ENCODE peak calls at places on chromosome 12, in ten cellular contexts. G, V, B, X, S, K, D, P, I and C are unnamed samples. For H3K4me1 and H3K36me3, the result is how much of the 10 kb centered on the place peaks cover.

GRCh38 chr12:89464974-89465592 is 59.5 kb downstream of the GALNT4 start:
- DNase-seq in G (no peak), V (no peak), B (no peak), X (peak), S (no peak), K (no peak), D (no peak), P (no peak), I (no peak), C (no peak)

GRCh38 chr12:2876431-2877046 is 435 bp downstream of the FOXM1 start:
- DNase-seq in G (no peak), V (no peak), B (peak), X (peak), S (no peak), K (no peak), D (peak), P (no peak), I (peak), C (no peak)

GRCh38 chr12:6092784-6093722 is 31.4 kb downstream of the VWF start:
- DNase-seq in G (no peak), V (peak), B (peak), X (peak), S (no peak), K (no peak), D (peak), P (peak), I (no peak), C (no peak)

GRCh38 chr12:109671482-109671881 is 42.1 kb upstream of the FAM222A start:
- DNase-seq in G (no peak), V (no peak), B (no peak), X (no peak), S (no peak), K (no peak), D (no peak), P (no peak), I (no peak), C (no peak)

GRCh38 chr12:110670161-110670701 is 18.7 kb downstream of the HVCN1 start:
- DNase-seq in G (no peak), V (no peak), B (no peak), X (no peak), S (no peak), K (no peak), D (no peak), P (no peak), I (no peak), C (no peak)

GRCh38 chr12:54415223-54415929 is 3.7 kb downstream of the ITGA5 start:
- DNase-seq in G (no peak), V (no peak), B (no peak), X (no peak), S (no peak), K (no peak), D (no peak), P (peak), I (no peak), C (no peak)

GRCh38 chr12:49673446-49674317 is 33.5 kb downstream of the FMNL3 start:
- DNase-seq in G (peak), V (peak), B (no peak), X (peak), S (peak), K (no peak), D (peak), P (peak), I (no peak), C (no peak)

GRCh38 chr12:67052981-67053380 is 216.2 kb upstream of the CAND1 start:
- DNase-seq in G (no peak), V (no peak), B (no peak), X (peak), S (no peak), K (no peak), D (peak), P (no peak), I (no peak), C (no peak)

GRCh38 chr12:28583771-28584261 is 393.6 kb downstream of the CCDC91 start:
- DNase-seq in G (no peak), V (no peak), B (no peak), X (peak), S (no peak), K (no peak), D (peak), P (no peak), I (peak), C (no peak)

GRCh38 chr12:95319694-95320331 is 102.2 kb downstream of the VEZT start:
- DNase-seq in G (no peak), V (no peak), B (no peak), X (peak), S (no peak), K (no peak), D (no peak), P (no peak), I (no peak), C (no peak)

GRCh38 chr12:130981156-130981789 is 27.6 kb downstream of the ADGRD1 start:
- DNase-seq in G (no peak), V (no peak), B (no peak), X (no peak), S (no peak), K (no peak), D (peak), P (no peak), I (no peak), C (no peak)
- H3K4me1 ChIP-seq in G (under half), V (under half), B (under half), X (under half), S (half or more), K (under half), D (under half), P (under half), I (under half), C (under half)

GRCh38 chr12:111803851-111804250 is 37.1 kb downstream of the ALDH2 start:
- DNase-seq in G (no peak), V (no peak), B (no peak), X (no peak), S (no peak), K (no peak), D (no peak), P (no peak), I (no peak), C (no peak)

GRCh38 chr12:111803038-111803626 is 36.4 kb downstream of the ALDH2 start:
- DNase-seq in G (no peak), V (no peak), B (no peak), X (no peak), S (no peak), K (no peak), D (no peak), P (no peak), I (no peak), C (no peak)

GRCh38 chr12:111798182-111798581 is 31.4 kb downstream of the ALDH2 start:
- DNase-seq in G (no peak), V (no peak), B (no peak), X (no peak), S (no peak), K (no peak), D (no peak), P (no peak), I (no peak), C (no peak)

DNA sequence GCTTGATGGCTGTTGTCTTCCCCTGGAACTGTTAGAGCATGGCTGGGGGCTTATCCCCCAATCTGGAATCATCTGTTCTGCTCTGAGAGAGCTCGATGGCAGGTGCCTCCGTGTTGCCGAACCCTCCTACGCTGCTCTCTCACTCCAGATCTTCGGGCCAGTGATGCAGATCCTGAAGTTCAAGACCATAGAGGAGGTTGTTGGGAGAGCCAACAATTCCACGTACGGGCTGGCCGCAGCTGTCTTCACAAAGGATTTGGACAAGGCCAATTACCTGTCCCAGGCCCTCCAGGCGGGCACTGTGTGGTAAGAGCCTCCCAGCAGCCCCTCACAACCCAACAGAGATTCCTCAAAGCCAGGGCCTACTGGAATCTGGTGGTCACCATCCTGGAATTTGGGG is 33.0 kb downstream of the ALDH2 start:
- DNase-seq in G (no peak), V (no peak), B (no peak), X (no peak), S (no peak), K (no peak), D (no peak), P (no peak), I (no peak), C (no peak)
- H3K36me3 ChIP-seq in G (under half), V (under half), B (under half), X (under half), S (half or more), K (under half), D (under half), P (under half), I (under half), C (under half)

DNA sequence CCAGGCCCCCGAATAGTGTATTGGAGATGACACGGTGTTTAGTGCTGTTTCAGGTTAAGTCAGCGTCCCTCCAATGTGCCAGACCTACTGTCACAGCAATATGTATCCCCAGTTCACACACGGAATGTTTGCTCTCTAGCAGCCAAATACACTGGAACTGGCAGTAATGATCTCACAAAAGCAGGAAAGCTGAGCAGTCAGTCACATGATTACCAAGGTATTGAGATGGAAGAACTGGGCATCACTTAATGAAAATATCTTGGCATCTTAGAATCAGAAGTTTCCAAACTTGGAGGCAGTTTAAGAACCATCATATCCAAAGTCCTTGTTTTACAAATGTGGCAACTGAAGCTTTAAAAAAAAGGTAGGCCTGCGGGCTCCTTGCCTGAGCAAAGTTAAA is 23.3 kb downstream of the NINJ2 start:
- DNase-seq in G (no peak), V (no peak), B (no peak), X (no peak), S (no peak), K (no peak), D (no peak), P (no peak), I (no peak), C (no peak)
- H3K4me1 ChIP-seq in G (under half), V (half or more), B (under half), X (under half), S (under half), K (under half), D (under half), P (under half), I (under half), C (under half)

DNA sequence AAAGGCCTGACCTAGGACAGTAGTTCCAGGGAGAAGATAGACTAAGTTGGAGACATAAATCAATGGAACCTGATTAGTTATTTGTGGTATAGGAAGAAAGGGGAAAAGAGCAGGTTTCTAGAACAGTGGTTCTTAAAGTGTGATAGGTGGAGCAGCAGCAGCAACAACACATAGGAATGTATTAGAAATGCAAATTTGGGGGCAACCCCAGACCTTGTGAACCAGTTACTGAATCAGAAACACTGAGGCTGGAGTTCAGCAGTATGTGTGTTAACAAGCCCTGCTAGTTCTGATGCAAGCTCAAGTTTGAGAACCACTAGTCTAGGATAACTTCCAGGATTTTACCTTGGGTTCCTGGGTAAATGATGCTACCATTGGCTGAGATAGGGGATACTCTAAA is 308.7 kb downstream of the EMP1 start:
- DNase-seq in G (no peak), V (no peak), B (no peak), X (no peak), S (no peak), K (no peak), D (peak), P (no peak), I (no peak), C (no peak)
- H3K36me3 ChIP-seq in G (under half), V (under half), B (under half), X (under half), S (under half), K (under half), D (under half), P (under half), I (under half), C (under half)

GRCh38 chr12:618626-619025 is 44.6 kb downstream of the NINJ2 start:
- DNase-seq in G (no peak), V (no peak), B (no peak), X (no peak), S (no peak), K (no peak), D (no peak), P (no peak), I (no peak), C (no peak)
- H3K4me1 ChIP-seq in G (under half), V (half or more), B (under half), X (under half), S (half or more), K (under half), D (under half), P (under half), I (under half), C (under half)

GRCh38 chr12:26867084-26867483 is 34.1 kb upstream of the ITPR2 start:
- DNase-seq in G (no peak), V (no peak), B (no peak), X (no peak), S (no peak), K (no peak), D (no peak), P (no peak), I (peak), C (no peak)

GRCh38 chr12:26863515-26863914 is 30.5 kb upstream of the ITPR2 start:
- DNase-seq in G (no peak), V (no peak), B (no peak), X (no peak), S (no peak), K (no peak), D (no peak), P (no peak), I (peak), C (no peak)

GRCh38 chr12:26857465-26858176 is 24.6 kb upstream of the ITPR2 start:
- DNase-seq in G (no peak), V (no peak), B (no peak), X (no peak), S (no peak), K (no peak), D (no peak), P (no peak), I (no peak), C (no peak)

GRCh38 chr12:26861690-26862089 is 28.7 kb upstream of the ITPR2 start:
- DNase-seq in G (no peak), V (no peak), B (no peak), X (no peak), S (no peak), K (no peak), D (no peak), P (no peak), I (no peak), C (no peak)
- H3K36me3 ChIP-seq in G (under half), V (under half), B (under half), X (under half), S (under half), K (under half), D (under half), P (under half), I (under half), C (under half)

GRCh38 chr12:104721944-104722343 is 236.1 kb downstream of the SLC41A2 start:
- DNase-seq in G (no peak), V (no peak), B (no peak), X (no peak), S (no peak), K (peak), D (no peak), P (no peak), I (no peak), C (no peak)
- H3K4me1 ChIP-seq in G (under half), V (under half), B (under half), X (under half), S (under half), K (under half), D (under half), P (under half), I (under half), C (under half)

DNA sequence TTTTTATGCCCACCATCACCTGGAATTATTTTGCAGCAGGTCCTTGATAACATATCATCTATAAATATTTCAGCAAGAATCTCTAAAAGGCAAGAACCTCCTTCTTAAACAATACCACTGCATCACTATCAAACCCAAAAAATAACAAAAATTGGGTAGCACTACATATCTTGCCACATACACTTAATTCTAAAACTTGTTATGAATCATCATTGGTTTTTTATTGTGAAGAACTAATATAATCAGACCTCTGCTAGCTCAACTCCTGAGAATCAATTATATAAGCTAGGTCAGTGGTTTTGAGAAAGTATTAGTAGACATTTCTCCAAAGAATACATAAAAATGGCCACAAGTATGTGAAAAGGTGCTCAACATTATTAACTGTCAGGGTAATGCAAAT is 23.8 kb downstream of the SLC38A1 start:
- DNase-seq in G (no peak), V (no peak), B (no peak), X (no peak), S (no peak), K (no peak), D (no peak), P (no peak), I (no peak), C (no peak)
- H3K36me3 ChIP-seq in G (under half), V (under half), B (under half), X (under half), S (under half), K (under half), D (under half), P (under half), I (under half), C (under half)

GRCh38 chr12:93780115-93780641 is 103.0 kb downstream of the CRADD start:
- DNase-seq in G (no peak), V (no peak), B (no peak), X (no peak), S (no peak), K (no peak), D (no peak), P (no peak), I (no peak), C (no peak)

GRCh38 chr12:93782854-93783253 is 105.7 kb downstream of the CRADD start:
- DNase-seq in G (no peak), V (no peak), B (no peak), X (no peak), S (no peak), K (no peak), D (no peak), P (no peak), I (no peak), C (no peak)

GRCh38 chr12:93777249-93777648 is 100.1 kb downstream of the CRADD start:
- DNase-seq in G (no peak), V (no peak), B (no peak), X (peak), S (no peak), K (no peak), D (no peak), P (no peak), I (no peak), C (no peak)

GRCh38 chr12:93776581-93777018 is 99.4 kb downstream of the CRADD start:
- DNase-seq in G (no peak), V (no peak), B (no peak), X (peak), S (no peak), K (no peak), D (no peak), P (no peak), I (no peak), C (no peak)

DNA sequence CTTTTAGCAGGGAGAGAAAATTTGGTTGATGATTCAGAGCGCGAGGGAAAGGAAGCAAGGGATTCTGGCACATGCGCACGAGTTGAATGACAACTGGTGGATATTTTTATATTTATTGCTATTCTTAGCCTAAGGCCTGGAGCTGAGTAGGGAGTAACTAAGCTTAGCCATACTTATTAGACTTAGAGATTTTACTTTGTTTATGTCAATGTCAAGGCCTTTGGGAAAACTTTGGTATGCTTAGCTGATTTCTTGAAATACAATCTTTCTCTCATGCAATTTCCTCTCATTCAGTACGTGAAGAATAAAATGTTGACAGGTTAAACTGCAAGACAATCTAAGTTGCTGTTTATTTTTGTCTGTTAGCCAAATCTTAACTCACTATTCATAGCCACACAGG is 101.1 kb downstream of the CRADD start:
- DNase-seq in G (no peak), V (no peak), B (no peak), X (peak), S (peak), K (no peak), D (no peak), P (peak), I (no peak), C (no peak)
- H3K4me1 ChIP-seq in G (under half), V (under half), B (under half), X (under half), S (half or more), K (under half), D (under half), P (under half), I (under half), C (under half)